ENCODE peak calls at places on chromosomes 4 and X, in five cellular contexts. A is CD8-positive, alpha-beta memory T cell; B is NCI-H524; J is stimulated activated CD8-positive, alpha-beta memory T cell treated with anti-CD3 and anti-CD28 coated beads, Interleukin-15, amount 100 ng/mL, for 24 hours; R is NCI-H1930. Y is an unnamed sample.

GRCh38 chrX:71118032-71118984 is at the start of gene MED12:
- DNase-seq in A (peak; percentile 86), B (peak; percentile 84), J (peak; percentile 53), R (peak; percentile 3), Y (peak; percentile 17)

GRCh38 chr4:177728361-177729152 is 286.3 kb upstream of the AGA start:
- DNase-seq in A (no peak), B (no peak), J (no peak), R (no peak), Y (no peak)

GRCh38 chr4:105551968-105552746 is at the start of gene ARHGEF38:
- DNase-seq in A (no peak), B (no peak), J (no peak), R (no peak), Y (no peak)

GRCh38 chr4:98662619-98663225 is 4.3 kb upstream of the TSPAN5 start:
- DNase-seq in A (peak; percentile 51), B (no peak), J (no peak), R (no peak), Y (no peak)

GRCh38 chr4:48340276-48340904 is 939 bp upstream of the SLAIN2 start:
- DNase-seq in A (no peak), B (no peak), J (no peak), R (no peak), Y (no peak)

GRCh38 chr4:72118017-72118416 is 86.2 kb downstream of the NPFFR2 start:
- DNase-seq in A (no peak), B (no peak), J (no peak), R (no peak), Y (no peak)

GRCh38 chr4:2723751-2724150 is 32.4 kb downstream of the TNIP2 start:
- DNase-seq in A (no peak), B (no peak), J (no peak), R (no peak), Y (no peak)

GRCh38 chr4:11470709-11471441 is 42.2 kb upstream of the HS3ST1 start:
- DNase-seq in A (no peak), B (no peak), J (no peak), R (no peak), Y (no peak)

GRCh38 chr4:4456816-4457578 is 70.1 kb downstream of the NSG1 start:
- DNase-seq in A (no peak), B (no peak), J (no peak), R (no peak), Y (no peak)

GRCh38 chr4:123553279-123553678 is 156.7 kb downstream of the SPRY1 start:
- DNase-seq in A (no peak), B (no peak), J (no peak), R (no peak), Y (no peak)

GRCh38 chr4:20421586-20421985 is 169.9 kb downstream of the SLIT2 start:
- DNase-seq in A (no peak), B (no peak), J (no peak), R (no peak), Y (no peak)

GRCh38 chrX:49206543-49206942 is 6.5 kb upstream of the SYP start:
- DNase-seq in A (no peak), B (no peak), J (no peak), R (no peak), Y (no peak)

GRCh38 chr4:185396724-185397402 is at the start of gene ANKRD37:
- DNase-seq in A (no peak), B (no peak), J (no peak), R (no peak), Y (no peak)

GRCh38 chr4:156294577-156294976 is 340.9 kb upstream of the CTSO start:
- DNase-seq in A (no peak), B (no peak), J (no peak), R (no peak), Y (no peak)

GRCh38 chr4:153207561-153207960 is 3.3 kb downstream of the TRIM2 start:
- DNase-seq in A (no peak), B (no peak), J (no peak), R (no peak), Y (no peak)

GRCh38 chrX:107751127-107751526 is 24.5 kb downstream of the TSC22D3 start:
- DNase-seq in A (no peak), B (no peak), J (no peak), R (no peak), Y (no peak)

GRCh38 chrX:150508018-150508417 is 60.4 kb upstream of the MTM1 start:
- DNase-seq in A (no peak), B (no peak), J (no peak), R (no peak), Y (no peak)

GRCh38 chr4:3405176-3405575 is 36.6 kb upstream of the HGFAC start:
- DNase-seq in A (no peak), B (no peak), J (no peak), R (no peak), Y (no peak)

GRCh38 chr4:1990348-1990645 is 18.5 kb downstream of the NELFA start:
- DNase-seq in A (no peak), B (no peak), J (no peak), R (no peak), Y (no peak)

GRCh38 chr4:8050555-8051206 is 107.9 kb downstream of the ABLIM2 start:
- DNase-seq in A (no peak), B (no peak), J (no peak), R (peak; percentile 59), Y (no peak)

GRCh38 chr4:125020089-125021034 is 294.4 kb upstream of the FAT4 start:
- DNase-seq in A (no peak), B (no peak), J (no peak), R (no peak), Y (no peak)

GRCh38 chrX:7083468-7084396 is 63.8 kb upstream of the STS start:
- DNase-seq in A (peak; percentile 68), B (no peak), J (no peak), R (no peak), Y (no peak)

GRCh38 chrX:37380920-37381319 is 31.8 kb downstream of the PRRG1 start:
- DNase-seq in A (no peak), B (no peak), J (no peak), R (no peak), Y (no peak)

GRCh38 chrX:9865804-9866471 is 79.7 kb downstream of the SHROOM2 start:
- DNase-seq in A (no peak), B (no peak), J (no peak), R (no peak), Y (no peak)

GRCh38 chrX:118974088-118974907 is at the start of gene LONRF3:
- DNase-seq in A (peak; percentile 70), B (peak; percentile 51), J (no peak), R (peak; percentile 10), Y (no peak)

GRCh38 chr4:156419080-156419638 is 465.5 kb upstream of the CTSO start:
- DNase-seq in A (no peak), B (no peak), J (no peak), R (no peak), Y (no peak)

GRCh38 chr4:159455675-159456235 is 352.9 kb downstream of the RAPGEF2 start:
- DNase-seq in A (no peak), B (no peak), J (no peak), R (no peak), Y (no peak)

GRCh38 chrX:111869639-111870034 is 6.3 kb upstream of the TRPC5OS start:
- DNase-seq in A (no peak), B (peak; percentile 85), J (no peak), R (peak; percentile 1), Y (no peak)

GRCh38 chr4:181517521-181517920 is 725.7 kb upstream of the TENM3 start:
- DNase-seq in A (no peak), B (no peak), J (no peak), R (no peak), Y (no peak)

GRCh38 chrX:152901816-152902501 is 4.1 kb downstream of the ZNF185 start:
- DNase-seq in A (no peak), B (no peak), J (no peak), R (no peak), Y (no peak)

GRCh38 chrX:65598559-65599147 is 64.1 kb upstream of the LAS1L start:
- DNase-seq in A (no peak), B (no peak), J (no peak), R (no peak), Y (no peak)

GRCh38 chrX:55489315-55490009 is at the start of gene USP51:
- DNase-seq in A (peak; percentile 46), B (no peak), J (no peak), R (peak; percentile 0), Y (peak; percentile 41)

GRCh38 chrX:130770615-130771014 is 132.4 kb downstream of the ENOX2 start:
- DNase-seq in A (no peak), B (no peak), J (no peak), R (no peak), Y (no peak)

GRCh38 chr4:35516102-35516501 is 728.2 kb downstream of the ARAP2 start:
- DNase-seq in A (no peak), B (no peak), J (no peak), R (no peak), Y (no peak)